ENCODE peak calls at places on chromosomes 12 and 14, in five cellular contexts. R is GM12878, A is H1, C is K562, D is HepG2. K is an unnamed sample.

GRCh38 chr12:59937148-59937547 is 341.3 kb downstream of the SLC16A7 start:
- DNase-seq in R (no peak), D (no peak), A (no peak), C (no peak), K (no peak)

GRCh38 chr12:26238341-26239126 is 43.2 kb downstream of the SSPN start:
- DNase-seq in R (no peak), A (no peak), D (no peak), C (no peak), K (no peak)

GRCh38 chr12:69720748-69721147 is 17.9 kb upstream of the RAB3IP start:
- DNase-seq in R (no peak), D (no peak), A (no peak), C (no peak), K (no peak)

GRCh38 chr12:87157791-87158190 is 871.4 kb downstream of the C12orf50 start:
- DNase-seq in D (no peak), A (no peak), C (no peak), R (no peak), K (no peak)

GRCh38 chr12:132275110-132275531 is 54.3 kb downstream of the GALNT9 start:
- DNase-seq in R (no peak), D (peak), C (peak), A (peak), K (peak)

GRCh38 chr14:99436247-99437180 is 44.1 kb downstream of the SETD3 start:
- DNase-seq in A (peak), D (no peak), R (no peak), C (no peak), K (no peak)

GRCh38 chr14:104221636-104222375 is 83.4 kb downstream of the KIF26A start:
- DNase-seq in A (no peak), R (no peak), D (no peak), C (no peak), K (no peak)

GRCh38 chr12:57089259-57090245 is 638 bp downstream of the NAB2 start:
- DNase-seq in A (peak), R (no peak), C (peak), D (no peak), K (no peak)

GRCh38 chr14:78605065-78605762 is 435.0 kb downstream of the NRXN3 start:
- DNase-seq in A (no peak), C (no peak), D (no peak), R (no peak), K (no peak)

GRCh38 chr14:42703501-42703900 is 1096.8 kb downstream of the LRFN5 start:
- DNase-seq in D (no peak), R (no peak), C (no peak), A (no peak), K (no peak)

GRCh38 chr14:65167072-65167645 is 64.8 kb upstream of the MAX start:
- DNase-seq in C (no peak), D (no peak), A (no peak), R (no peak), K (no peak)

GRCh38 chr14:65170768-65171251 is 68.5 kb upstream of the MAX start:
- DNase-seq in R (peak), C (no peak), D (no peak), A (peak), K (no peak)

GRCh38 chr14:65168840-65169239 is 66.5 kb upstream of the MAX start:
- DNase-seq in A (no peak), C (no peak), D (no peak), R (no peak), K (peak)

GRCh38 chr14:65169351-65169750 is 67.0 kb upstream of the MAX start:
- DNase-seq in R (peak), C (no peak), D (no peak), A (no peak), K (no peak)

GRCh38 chr14:65170318-65170717 is 68.0 kb upstream of the MAX start:
- DNase-seq in A (no peak), C (no peak), D (no peak), R (no peak), K (no peak)
- TF ChIP-seq POLR2A in A (no peak), C (no peak), D (no peak), R (no peak), K (no peak)

GRCh38 chr12:104709692-104710435 is 248.2 kb downstream of the SLC41A2 start:
- DNase-seq in A (no peak), D (no peak), R (no peak), C (no peak), K (no peak)
- TF ChIP-seq SRF in A (no peak), D (no peak), R (no peak), C (no peak), K (no peak)

DNA sequence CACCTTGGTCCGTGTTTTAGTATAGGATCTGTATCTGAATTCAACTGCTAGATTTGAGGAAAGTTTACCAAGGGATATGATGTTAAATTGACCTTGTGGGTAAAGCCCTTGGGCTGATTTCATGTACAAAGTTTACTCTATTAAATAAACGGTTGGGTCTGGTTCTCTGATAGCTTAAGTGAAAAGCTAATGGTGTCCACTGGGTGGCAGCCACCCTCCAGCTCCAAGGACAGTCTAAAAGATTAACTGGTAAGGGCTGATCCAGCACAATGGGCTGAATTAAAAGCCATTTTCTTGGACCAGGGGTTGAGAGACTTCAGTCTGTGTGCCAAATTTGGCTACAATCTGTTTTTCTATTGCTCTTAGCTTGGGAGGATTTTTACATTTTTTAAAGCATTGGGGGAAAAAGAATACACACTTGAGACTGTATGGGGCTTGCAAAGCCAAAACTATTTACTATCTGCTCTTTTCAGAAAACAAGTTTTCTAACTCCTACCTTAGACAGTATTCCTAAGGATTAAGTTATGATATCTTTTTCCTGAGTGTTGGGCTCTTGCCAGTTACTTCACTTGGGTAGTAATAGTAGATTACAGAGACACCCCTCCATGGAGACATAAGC is 116.5 kb downstream of the GPHN start:
- DNase-seq in C (peak), R (peak), D (peak), A (no peak), K (peak)
- TF ChIP-seq CTCF in C (peak), R (peak), D (peak), A (peak), K (peak)

DNA sequence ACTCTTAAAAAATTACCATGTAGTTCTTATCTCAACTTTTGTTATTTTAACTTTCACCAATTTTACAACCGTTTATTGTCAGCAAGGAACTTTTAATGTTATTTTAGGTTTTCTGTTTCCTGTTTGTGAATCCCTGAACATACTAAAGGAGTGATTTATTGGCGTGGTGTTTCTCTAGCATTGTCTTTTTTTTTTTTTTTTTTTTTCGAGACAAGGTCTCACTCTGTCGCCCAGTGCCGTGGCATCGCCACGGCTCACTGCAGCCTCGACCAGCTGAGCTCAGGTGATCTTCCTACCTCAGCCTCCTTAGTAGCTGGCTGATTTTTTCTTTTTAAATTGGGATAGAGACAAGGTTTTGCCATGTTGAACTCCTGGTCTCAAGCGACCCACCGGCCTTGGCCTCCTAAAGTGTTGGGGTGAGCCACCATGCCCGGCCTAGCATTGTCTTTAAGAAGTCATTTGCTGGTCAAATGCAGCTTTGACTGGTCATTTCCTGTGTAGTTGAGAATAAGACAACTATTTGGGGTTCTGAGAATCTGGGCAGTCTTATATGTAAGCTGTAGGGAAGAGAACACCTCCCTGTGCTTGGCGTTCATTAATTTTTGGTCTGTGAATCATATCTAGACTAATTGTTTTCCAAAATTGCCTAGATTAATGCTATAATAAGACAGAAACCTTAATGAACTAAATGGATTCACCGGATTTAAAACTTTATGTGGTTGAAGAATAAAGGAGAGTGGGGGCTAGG is 2.1 kb downstream of the WASHC4 start:
- DNase-seq in R (peak), D (no peak), A (no peak), C (no peak), K (no peak)
- TF ChIP-seq POLR2A in R (no peak), D (no peak), A (no peak), C (no peak), K (no peak)

GRCh38 chr14:29310757-29311156 is 544.2 kb downstream of the FOXG1 start:
- DNase-seq in R (no peak), D (no peak), A (no peak), C (no peak), K (no peak)
- TF ChIP-seq SRF in R (no peak), D (no peak), A (no peak), C (no peak), K (no peak)